ENCODE peak calls at places on chromosomes 3 and 15, in five cellular contexts. One of them, this sample, is unnamed. For H3K36me3, the result is how much of the 10 kb centered on the place peaks cover.

GRCh38 chr3:10337323-10338163 is 16.6 kb upstream of the SEC13 start:
- DNase-seq in esophagus muscularis mucosa: no peak
- DNase-seq in IMR-90: no peak
- DNase-seq in uterus: no peak
- DNase-seq in HepG2: no peak
- DNase-seq in this sample: no peak

GRCh38 chr3:172694526-172694925 is 16.3 kb downstream of the NCEH1 start:
- DNase-seq in esophagus muscularis mucosa: no peak
- DNase-seq in uterus: no peak
- DNase-seq in HepG2: no peak
- DNase-seq in IMR-90: no peak
- DNase-seq in this sample: no peak

GRCh38 chr15:65087873-65088642 is 11.5 kb downstream of the KBTBD13 start:
- DNase-seq in uterus: peak
- DNase-seq in IMR-90: no peak
- DNase-seq in HepG2: no peak
- DNase-seq in esophagus muscularis mucosa: peak
- DNase-seq in this sample: no peak

GRCh38 chr3:39022275-39022630 is 29.5 kb downstream of the SCN11A start:
- DNase-seq in uterus: no peak
- DNase-seq in IMR-90: no peak
- DNase-seq in esophagus muscularis mucosa: no peak
- DNase-seq in HepG2: no peak
- DNase-seq in this sample: no peak

GRCh38 chr15:71571641-71572040 is 238.7 kb upstream of the NR2E3 start:
- DNase-seq in IMR-90: no peak
- DNase-seq in HepG2: no peak
- DNase-seq in uterus: no peak
- DNase-seq in esophagus muscularis mucosa: no peak
- DNase-seq in this sample: no peak

GRCh38 chr15:44775923-44776322 is 39.6 kb downstream of the TRIM69 start:
- DNase-seq in uterus: no peak
- DNase-seq in HepG2: no peak
- DNase-seq in esophagus muscularis mucosa: no peak
- DNase-seq in IMR-90: no peak
- DNase-seq in this sample: no peak

GRCh38 chr3:100268986-100269385 is 8.2 kb downstream of the TBC1D23 start:
- DNase-seq in esophagus muscularis mucosa: no peak
- DNase-seq in HepG2: no peak
- DNase-seq in uterus: no peak
- DNase-seq in IMR-90: peak
- DNase-seq in this sample: no peak

GRCh38 chr3:64445318-64446300 is 220.3 kb upstream of the PRICKLE2 start:
- DNase-seq in IMR-90: peak
- DNase-seq in HepG2: no peak
- DNase-seq in uterus: no peak
- DNase-seq in esophagus muscularis mucosa: no peak
- DNase-seq in this sample: no peak

GRCh38 chr3:170368921-170369320 is 11.4 kb downstream of the SKIL start:
- DNase-seq in IMR-90: no peak
- DNase-seq in HepG2: no peak
- DNase-seq in uterus: no peak
- DNase-seq in esophagus muscularis mucosa: no peak
- DNase-seq in this sample: no peak

GRCh38 chr3:170367797-170368196 is 10.3 kb downstream of the SKIL start:
- DNase-seq in IMR-90: no peak
- DNase-seq in uterus: no peak
- DNase-seq in esophagus muscularis mucosa: no peak
- DNase-seq in HepG2: no peak
- DNase-seq in this sample: no peak

DNA sequence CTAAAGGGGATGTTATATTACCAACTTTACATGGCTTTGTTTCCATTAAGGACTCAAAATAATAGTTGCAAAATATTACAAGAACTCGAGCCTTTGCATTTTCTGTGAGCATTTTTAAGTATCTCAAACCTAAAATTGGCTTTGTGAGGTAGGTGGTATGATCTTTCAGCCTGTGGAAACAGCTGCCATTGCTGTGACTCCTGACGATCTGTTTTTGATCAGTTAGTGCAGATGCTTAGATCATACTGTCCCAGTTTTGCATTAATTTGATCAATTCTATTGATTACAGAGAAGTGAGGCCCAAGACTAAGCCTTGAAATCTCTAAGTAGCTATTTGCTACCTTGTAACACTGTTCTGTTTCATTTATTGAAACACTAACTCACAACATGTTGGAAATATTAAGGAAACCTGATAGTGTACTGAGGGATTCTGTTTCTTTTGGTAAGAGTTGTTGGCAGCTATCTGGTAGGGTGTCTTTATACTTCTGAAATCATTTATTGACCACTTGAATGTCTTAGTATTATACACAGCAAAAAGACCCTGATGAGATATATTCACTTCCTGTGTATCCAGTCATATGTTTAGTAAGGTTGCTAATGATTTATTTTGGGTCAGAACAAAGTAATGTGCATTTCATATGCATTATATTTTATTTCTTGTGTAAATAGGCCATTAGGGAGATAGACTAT is 14.8 kb downstream of the SKIL start:
- DNase-seq in uterus: no peak
- DNase-seq in IMR-90: peak
- DNase-seq in esophagus muscularis mucosa: no peak
- DNase-seq in HepG2: no peak
- DNase-seq in this sample: no peak
- H3K36me3 ChIP-seq in uterus: under half
- H3K36me3 ChIP-seq in IMR-90: under half
- H3K36me3 ChIP-seq in esophagus muscularis mucosa: under half
- H3K36me3 ChIP-seq in HepG2: under half
- H3K36me3 ChIP-seq in this sample: under half

DNA sequence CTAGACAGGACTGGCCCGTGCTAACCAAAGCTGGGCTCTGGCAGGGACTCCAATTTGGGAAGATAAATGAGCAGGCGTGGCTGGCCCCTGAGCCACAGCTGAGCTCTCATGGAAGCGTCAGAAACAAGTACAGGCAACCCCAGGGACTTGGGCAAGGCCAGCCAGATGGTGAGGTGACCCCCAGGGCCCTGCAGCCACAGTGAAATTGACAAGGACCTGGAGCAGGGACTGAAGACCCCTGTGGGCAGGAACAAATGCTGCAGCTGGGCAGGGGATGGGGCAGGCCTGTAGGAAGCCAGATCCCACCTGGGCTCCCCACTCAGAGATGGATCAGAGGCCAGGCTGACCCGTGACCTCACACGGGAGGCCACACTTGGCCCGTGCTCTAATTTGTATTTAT is 32.8 kb upstream of the CGNL1 start:
- DNase-seq in IMR-90: no peak
- DNase-seq in uterus: no peak
- DNase-seq in esophagus muscularis mucosa: no peak
- DNase-seq in HepG2: no peak
- DNase-seq in this sample: no peak
- TF ChIP-seq POLR2A in IMR-90: no peak
- TF ChIP-seq POLR2A in uterus: no peak
- TF ChIP-seq POLR2A in esophagus muscularis mucosa: no peak
- TF ChIP-seq POLR2A in HepG2: no peak
- TF ChIP-seq POLR2A in this sample: no peak

DNA sequence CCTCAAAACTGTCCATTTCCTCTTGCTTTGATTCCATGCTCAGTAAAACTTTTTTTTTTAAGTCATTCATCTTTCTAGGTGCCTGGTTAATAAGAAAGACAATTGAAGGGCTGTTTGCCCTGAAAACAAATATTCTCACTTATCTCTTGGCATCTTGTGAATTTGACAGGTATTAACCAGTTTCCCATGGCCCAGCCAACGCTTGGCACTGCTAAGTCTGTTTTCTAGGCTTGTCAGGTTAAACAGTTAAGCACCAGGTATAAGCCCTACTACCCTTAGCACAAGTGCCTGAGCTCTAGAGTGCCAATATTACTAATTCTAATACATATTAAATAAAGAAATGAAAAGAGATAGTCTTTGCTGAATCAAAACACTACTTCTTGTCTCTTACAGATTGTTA is 36.3 kb downstream of the PXK start:
- DNase-seq in HepG2: no peak
- DNase-seq in uterus: no peak
- DNase-seq in IMR-90: no peak
- DNase-seq in esophagus muscularis mucosa: no peak
- DNase-seq in this sample: no peak
- H3K36me3 ChIP-seq in HepG2: under half
- H3K36me3 ChIP-seq in uterus: under half
- H3K36me3 ChIP-seq in IMR-90: under half
- H3K36me3 ChIP-seq in esophagus muscularis mucosa: under half
- H3K36me3 ChIP-seq in this sample: under half

GRCh38 chr15:63041982-63042878 is at the start of gene TPM1:
- DNase-seq in esophagus muscularis mucosa: peak
- DNase-seq in IMR-90: peak
- DNase-seq in uterus: peak
- DNase-seq in HepG2: peak
- DNase-seq in this sample: peak
- TF ChIP-seq POLR2A in esophagus muscularis mucosa: peak
- TF ChIP-seq POLR2A in IMR-90: peak
- TF ChIP-seq POLR2A in uterus: peak
- TF ChIP-seq POLR2A in HepG2: peak
- TF ChIP-seq POLR2A in this sample: no peak

DNA sequence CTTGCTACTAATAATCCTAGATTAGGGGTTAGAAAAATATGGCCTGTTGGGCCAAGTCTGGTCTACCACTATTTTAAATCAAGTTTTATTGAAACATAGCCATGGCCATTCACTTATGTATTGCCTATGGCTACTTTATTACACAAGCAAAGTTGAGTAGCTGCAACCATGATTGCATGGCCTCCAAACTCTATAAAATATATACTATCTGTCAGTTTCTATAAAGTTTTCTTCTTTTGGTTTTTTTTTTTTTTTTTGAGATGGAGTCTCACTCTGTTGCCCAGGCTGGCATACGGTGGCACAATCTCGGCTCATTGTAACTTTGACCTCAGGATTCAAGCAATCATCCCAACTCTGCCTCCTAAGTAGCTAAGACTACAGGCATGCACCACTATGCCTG is 60.4 kb downstream of the INO80 start:
- DNase-seq in IMR-90: no peak
- DNase-seq in esophagus muscularis mucosa: no peak
- DNase-seq in HepG2: no peak
- DNase-seq in uterus: no peak
- DNase-seq in this sample: no peak
- H3K36me3 ChIP-seq in IMR-90: under half
- H3K36me3 ChIP-seq in esophagus muscularis mucosa: half or more
- H3K36me3 ChIP-seq in HepG2: half or more
- H3K36me3 ChIP-seq in uterus: under half
- H3K36me3 ChIP-seq in this sample: half or more

GRCh38 chr3:5841609-5842008 is 654.1 kb downstream of the EDEM1 start:
- DNase-seq in esophagus muscularis mucosa: no peak
- DNase-seq in IMR-90: no peak
- DNase-seq in HepG2: no peak
- DNase-seq in uterus: no peak
- DNase-seq in this sample: no peak
- TF ChIP-seq POLR2A in esophagus muscularis mucosa: no peak
- TF ChIP-seq POLR2A in IMR-90: no peak
- TF ChIP-seq POLR2A in HepG2: no peak
- TF ChIP-seq POLR2A in uterus: no peak
- TF ChIP-seq POLR2A in this sample: no peak

This sample was measured in suprapubic skin.